ENCODE peak calls at places on chromosome 17, in four cellular contexts. D is kidney epithelial cell; A is ACHN; M is activated naive CD8-positive, alpha-beta T cell treated with anti-CD3 and anti-CD28 coated beads, Interleukin-2, amount 50 U/mL, for 16 hours. J is an unnamed sample.

GRCh38 chr17:80045703-80046102 is 9.3 kb downstream of the CCDC40 start:
- DNase-seq in D (no peak), A (no peak), M (no peak), J (no peak)

GRCh38 chr17:30550512-30551273 is 73.5 kb downstream of the GOSR1 start:
- DNase-seq in D (peak; percentile 14), A (no peak), M (no peak), J (no peak)

GRCh38 chr17:66542967-66543525 is 240.6 kb downstream of the PRKCA start:
- DNase-seq in D (no peak), A (peak; percentile 77), M (no peak), J (no peak)

GRCh38 chr17:14306602-14307001 is 5.7 kb downstream of the HS3ST3B1 start:
- DNase-seq in D (no peak), A (peak; percentile 7), M (no peak), J (no peak)

GRCh38 chr17:46270032-46270431 is 24.9 kb upstream of the LRRC37A start:
- DNase-seq in D (no peak), A (no peak), M (no peak), J (no peak)

GRCh38 chr17:9408381-9408780 is 167.2 kb downstream of the STX8 start:
- DNase-seq in D (peak; percentile 85), A (peak; percentile 75), M (no peak), J (peak; percentile 5)

GRCh38 chr17:146546-146945 is 9.2 kb downstream of the SCGB1C2 start:
- DNase-seq in D (no peak), A (no peak), M (no peak), J (no peak)

GRCh38 chr17:66466933-66467367 is 164.5 kb downstream of the PRKCA start:
- DNase-seq in D (peak; percentile 98), A (peak; percentile 100), M (peak; percentile 14), J (peak; percentile 85)

GRCh38 chr17:77690271-77691161 is 268.0 kb upstream of the TNRC6C start:
- DNase-seq in D (no peak), A (no peak), M (no peak), J (no peak)

GRCh38 chr17:27535178-27535928 is 79.1 kb downstream of the KSR1 start:
- DNase-seq in D (no peak), A (no peak), M (no peak), J (peak; percentile 62)

GRCh38 chr17:32142857-32143524 is 689 bp downstream of the RHOT1 start:
- DNase-seq in D (no peak), A (peak; percentile 79), M (no peak), J (peak; percentile 48)

GRCh38 chr17:42754782-42755181 is 6.2 kb upstream of the RAMP2 start:
- DNase-seq in D (peak; percentile 87), A (peak; percentile 92), M (no peak), J (no peak)

GRCh38 chr17:44999433-44999832 is 31.3 kb upstream of the C1QL1 start:
- DNase-seq in D (no peak), A (no peak), M (no peak), J (no peak)

GRCh38 chr17:73214851-73215250 is 22.0 kb downstream of the COG1 start:
- DNase-seq in D (no peak), A (no peak), M (no peak), J (no peak)

GRCh38 chr17:17972126-17972951 is at the start of the genes DRC3 and TOM1L2:
- DNase-seq in D (peak; percentile 99), A (peak; percentile 100), M (peak; percentile 100), J (peak; percentile 100)

GRCh38 chr17:41754066-41754465 is 19.6 kb upstream of the HAP1 start:
- DNase-seq in D (no peak), A (no peak), M (no peak), J (no peak)

GRCh38 chr17:76716146-76716833 is 5.5 kb upstream of the MXRA7 start:
- DNase-seq in D (peak; percentile 85), A (no peak), M (peak; percentile 35), J (peak; percentile 51)

GRCh38 chr17:39014044-39014794 is 47.0 kb upstream of the FBXO47 start:
- DNase-seq in D (no peak), A (peak; percentile 19), M (no peak), J (peak; percentile 28)

GRCh38 chr17:1746975-1747543 is 4.4 kb downstream of the SERPINF2 start:
- DNase-seq in D (no peak), A (no peak), M (no peak), J (no peak)

GRCh38 chr17:7987112-7987893 is 15.1 kb upstream of the GUCY2D start:
- DNase-seq in D (no peak), A (no peak), M (no peak), J (no peak)

GRCh38 chr17:38656959-38657823 is 17.6 kb downstream of the EPOP start:
- DNase-seq in D (no peak), A (no peak), M (no peak), J (no peak)

GRCh38 chr17:46028969-46029565 is 30.0 kb downstream of the STH start:
- DNase-seq in D (no peak), A (no peak), M (no peak), J (no peak)

GRCh38 chr17:1644493-1645206 is 882 bp downstream of the SCARF1 start:
- DNase-seq in D (no peak), A (peak; percentile 82), M (no peak), J (no peak)

GRCh38 chr17:11511696-11512095 is 86.6 kb upstream of the DNAH9 start:
- DNase-seq in D (no peak), A (no peak), M (no peak), J (no peak)

GRCh38 chr17:43562679-43563146 is 16.6 kb upstream of the ETV4 start:
- DNase-seq in D (no peak), A (no peak), M (no peak), J (no peak)

GRCh38 chr17:80703109-80703508 is 158.5 kb downstream of the RPTOR start:
- DNase-seq in D (no peak), A (no peak), M (no peak), J (no peak)

GRCh38 chr17:42422412-42422957 is 571 bp downstream of the CAVIN1 start:
- DNase-seq in D (no peak), A (peak; percentile 38), M (no peak), J (peak; percentile 77)

J was measured in trophoblast cell.